ENCODE peak calls at places on chromosomes 12 and 14, in four cellular contexts. U is GM12878, J is HepG2, H is K562. Z is an unnamed sample. For H4K20me1, the result is how much of the 10 kb centered on the place peaks cover.

GRCh38 chr12:94644622-94645021 is 5.7 kb downstream of the TMCC3 start:
- DNase-seq in U (peak), J (no peak), H (no peak), Z (peak)

GRCh38 chr12:45989277-45989856 is 1.0 kb downstream of the SCAF11 start:
- DNase-seq in U (no peak), J (no peak), H (no peak), Z (no peak)

GRCh38 chr12:69688496-69689427 is 10.3 kb downstream of the BEST3 start:
- DNase-seq in U (no peak), J (peak), H (peak), Z (peak)

GRCh38 chr14:99450266-99450665 is 30.4 kb downstream of the SETD3 start:
- DNase-seq in U (no peak), J (no peak), H (no peak), Z (no peak)

GRCh38 chr14:101561145-101561896 is at the start of gene DIO3:
- DNase-seq in U (no peak), J (no peak), H (no peak), Z (no peak)

GRCh38 chr12:52650520-52651081 is 1.4 kb downstream of the KRT2 start:
- DNase-seq in U (no peak), J (no peak), H (no peak), Z (no peak)

GRCh38 chr12:62799126-62799736 is 135.7 kb downstream of the PPM1H start:
- DNase-seq in U (no peak), J (peak), H (peak), Z (peak)

GRCh38 chr14:100780246-100780645 is 45.7 kb upstream of the MEG3 start:
- DNase-seq in U (no peak), J (no peak), H (no peak), Z (no peak)

GRCh38 chr12:113403435-113404415 is at the start of gene SDS:
- DNase-seq in U (no peak), J (no peak), H (peak), Z (peak)

GRCh38 chr12:780750-781379 is 28.5 kb downstream of the WNK1 start:
- DNase-seq in U (no peak), J (no peak), H (no peak), Z (no peak)

GRCh38 chr14:34711169-34711568 is 3.2 kb downstream of the CFL2 start:
- DNase-seq in U (peak), J (no peak), H (no peak), Z (peak)

GRCh38 chr12:105067511-105068031 is 16.7 kb downstream of the ALDH1L2 start:
- DNase-seq in U (no peak), J (no peak), H (no peak), Z (no peak)

GRCh38 chr14:104121142-104121541 is 17.2 kb upstream of the KIF26A start:
- DNase-seq in U (no peak), J (no peak), H (no peak), Z (no peak)

GRCh38 chr12:5665615-5666014 is 233.7 kb downstream of the NTF3 start:
- DNase-seq in U (no peak), J (no peak), H (no peak), Z (no peak)

GRCh38 chr12:114864688-114865685 is 181.0 kb upstream of the TBX3 start:
- DNase-seq in U (no peak), J (no peak), H (no peak), Z (no peak)

GRCh38 chr14:35384386-35385041 is 20.0 kb downstream of the NFKBIA start:
- DNase-seq in U (no peak), J (peak), H (no peak), Z (peak)

GRCh38 chr12:95723693-95724384 is 66.7 kb downstream of the NTN4 start:
- DNase-seq in U (no peak), J (no peak), H (no peak), Z (no peak)

GRCh38 chr14:104393898-104394605 is 185.5 kb upstream of the C14orf180 start:
- DNase-seq in U (no peak), J (no peak), H (no peak), Z (peak)

GRCh38 chr12:55515696-55516095 is 23.5 kb downstream of the OR6C68 start:
- DNase-seq in U (no peak), J (peak), H (peak), Z (no peak)

GRCh38 chr14:24673534-24674203 is 39.7 kb upstream of the GZMB start:
- DNase-seq in U (peak), J (no peak), H (no peak), Z (no peak)

GRCh38 chr12:131851741-131852550 is 23.8 kb downstream of the MMP17 start:
- DNase-seq in U (no peak), J (no peak), H (no peak), Z (no peak)

GRCh38 chr12:22333186-22333745 is 1.2 kb downstream of the ST8SIA1 start:
- DNase-seq in U (no peak), J (no peak), H (no peak), Z (no peak)

DNA sequence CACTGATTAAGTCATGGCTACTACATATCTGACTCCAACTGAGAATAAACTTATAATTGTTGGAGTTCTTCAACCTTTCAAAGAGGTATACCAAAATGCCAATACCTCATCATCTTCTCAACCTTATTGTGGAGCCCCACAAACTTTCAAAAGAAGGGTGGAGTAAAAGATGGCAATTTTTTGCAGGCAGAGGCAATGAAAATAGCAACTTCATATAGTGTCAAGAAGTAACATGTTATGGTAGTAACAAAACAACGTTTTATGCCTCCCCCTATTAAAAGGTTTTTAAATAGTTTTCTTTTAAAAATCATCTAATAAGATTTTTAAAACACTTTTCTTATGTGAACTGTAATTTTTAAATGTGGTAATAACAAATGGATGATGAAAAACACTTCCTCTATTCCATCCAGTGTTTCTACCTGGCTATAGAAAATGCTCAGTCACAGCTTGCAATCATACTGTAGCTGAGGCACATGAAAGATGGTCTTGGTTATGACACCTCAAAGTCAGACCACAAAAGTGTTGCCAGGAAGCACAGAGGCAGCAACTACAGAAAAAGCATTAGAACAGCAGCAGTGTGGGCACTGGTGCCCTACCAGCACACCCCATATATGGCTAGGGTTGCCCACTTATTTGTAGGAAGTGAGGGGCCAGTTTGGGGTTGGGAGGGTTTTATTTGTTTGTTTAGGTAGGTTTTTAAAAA is 7.0 kb downstream of the PPP1R12A start:
- DNase-seq in U (peak), J (no peak), H (no peak), Z (no peak)
- TF ChIP-seq MYC in U (no peak), J (no peak), H (no peak), Z (no peak)

GRCh38 chr14:94310248-94310647 is 12.9 kb downstream of the SERPINA6 start:
- DNase-seq in U (no peak), J (no peak), H (no peak), Z (no peak)
- TF ChIP-seq CTCF in U (no peak), J (no peak), H (no peak), Z (no peak)

GRCh38 chr12:50589650-50590435 is 85.1 kb downstream of the DIP2B start:
- DNase-seq in U (no peak), J (no peak), H (no peak), Z (peak)
- H4K20me1 ChIP-seq in U (under half), J (under half), H (under half), Z (under half)

DNA sequence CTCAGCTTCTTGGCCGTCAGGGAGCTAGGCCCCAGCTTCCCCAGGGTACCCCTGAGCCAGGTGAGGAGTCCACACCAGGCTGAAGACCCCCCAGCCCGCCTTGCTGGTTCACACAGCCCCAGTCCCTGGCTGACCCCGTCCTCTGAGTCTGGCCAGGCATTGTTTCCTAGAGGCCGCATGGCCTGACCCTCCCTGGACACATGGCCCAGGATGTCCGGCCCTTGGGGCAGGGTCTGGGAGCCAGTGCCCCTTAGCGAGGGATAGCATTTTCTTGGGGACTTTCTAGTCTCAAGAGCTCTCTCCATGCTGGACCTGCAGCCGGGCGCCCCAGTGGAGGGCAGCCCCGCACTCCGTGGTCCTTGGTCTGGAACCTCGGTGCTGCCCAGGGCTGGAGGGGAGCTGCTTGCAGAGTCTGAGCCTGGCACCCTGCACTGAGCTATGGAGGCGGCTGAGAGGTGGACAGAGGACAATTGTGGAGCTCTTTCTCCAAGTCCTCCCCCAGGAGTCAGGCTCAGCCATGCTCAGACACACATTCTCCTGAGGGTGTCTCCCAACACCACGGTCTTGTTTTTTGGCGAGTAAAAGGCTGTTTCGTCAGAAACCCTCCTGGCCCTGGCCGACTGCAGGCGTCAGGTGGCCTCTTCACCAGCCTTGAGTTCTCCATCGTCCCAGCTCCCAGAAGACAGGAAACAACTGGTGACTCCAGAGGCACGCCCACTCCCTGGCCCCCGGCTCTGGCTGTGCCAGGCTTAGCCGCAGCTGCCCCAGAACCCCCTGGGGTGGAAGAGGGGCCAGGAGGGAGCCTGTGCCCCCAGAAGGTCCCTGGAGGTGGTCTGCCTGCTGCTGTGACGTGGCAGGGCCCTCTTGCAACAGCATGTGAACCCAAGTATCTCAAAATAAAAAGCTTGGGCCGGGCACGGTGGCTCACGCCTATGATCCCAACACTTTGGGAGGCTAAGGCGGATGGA is 17.6 kb upstream of the CRIP2 start:
- DNase-seq in U (no peak), J (no peak), H (no peak), Z (no peak)
- TF ChIP-seq MYC in U (no peak), J (no peak), H (no peak), Z (no peak)

GRCh38 chr12:121799842-121800693 is 3.7 kb upstream of the SETD1B start:
- DNase-seq in U (no peak), J (peak), H (peak), Z (peak)
- TF ChIP-seq CTCF in U (no peak), J (no peak), H (no peak), Z (no peak)

GRCh38 chr12:27104546-27104945 is 22.2 kb upstream of the C12orf71 start:
- DNase-seq in U (no peak), J (no peak), H (no peak), Z (no peak)
- H4K20me1 ChIP-seq in U (under half), J (under half), H (under half), Z (under half)

GRCh38 chr12:30970559-30971202 is 44.1 kb downstream of the TSPAN11 start:
- DNase-seq in U (no peak), J (no peak), H (no peak), Z (peak)
- TF ChIP-seq MYC in U (no peak), J (no peak), H (no peak), Z (no peak)

DNA sequence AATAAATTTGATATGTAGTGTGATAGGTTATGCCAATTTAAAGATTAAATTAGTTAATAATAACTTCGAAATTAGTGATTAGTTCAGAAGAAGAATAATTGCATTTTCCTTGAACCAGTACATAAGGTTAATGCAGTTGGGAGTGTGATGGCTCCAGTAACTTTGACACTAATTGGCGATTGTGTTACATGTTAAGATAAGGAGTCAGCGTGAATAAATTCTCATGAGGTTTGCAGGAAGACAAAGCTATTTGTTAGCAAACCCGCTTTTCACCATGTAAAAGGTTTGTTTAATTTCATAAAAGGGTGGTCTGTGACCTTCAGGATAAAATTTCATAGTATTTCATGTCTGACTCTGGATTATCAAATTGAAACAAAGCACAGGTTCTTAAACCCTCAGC is 1226.8 kb downstream of the SLC16A7 start:
- DNase-seq in U (no peak), J (no peak), H (no peak), Z (no peak)
- TF ChIP-seq CTCF in U (no peak), J (no peak), H (no peak), Z (no peak)

GRCh38 chr14:102781063-102781462 is 3.8 kb downstream of the TRAF3 start:
- DNase-seq in U (no peak), J (no peak), H (no peak), Z (no peak)
- H4K20me1 ChIP-seq in U (under half), J (under half), H (under half), Z (under half)

GRCh38 chr14:92039720-92040430 is at the start of gene TRIP11:
- DNase-seq in U (peak), J (peak), H (peak), Z (peak)

GRCh38 chr14:92039073-92039719 is 663 bp downstream of the TRIP11 start:
- DNase-seq in U (no peak), J (peak), H (peak), Z (peak)

GRCh38 chr14:92040431-92041040 is 677 bp upstream of the TRIP11 start:
- DNase-seq in U (peak), J (peak), H (peak), Z (peak)

GRCh38 chr14:92037989-92038388 is 1.9 kb downstream of the TRIP11 start:
- DNase-seq in U (no peak), J (no peak), H (no peak), Z (peak)

DNA sequence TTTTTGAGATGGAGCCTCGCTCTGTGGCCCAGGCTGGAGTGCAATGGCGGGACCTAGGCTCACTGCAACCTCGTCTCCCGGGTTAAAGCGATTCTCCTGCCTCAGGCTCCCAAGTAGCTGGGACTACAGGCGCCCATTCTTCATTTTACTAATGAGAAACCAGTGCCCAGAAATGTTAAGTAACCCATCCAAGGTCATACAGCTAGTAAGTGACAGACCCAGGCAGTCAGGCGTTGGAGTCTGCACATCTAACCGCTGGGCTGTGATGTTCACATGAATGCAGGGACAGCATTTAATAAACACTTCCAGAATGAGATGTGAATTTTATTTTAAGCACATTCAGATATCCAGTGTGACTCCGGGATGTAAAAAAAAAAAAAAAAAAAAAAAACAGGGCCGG is 1.3 kb upstream of the TRIP11 start:
- DNase-seq in U (no peak), J (no peak), H (no peak), Z (no peak)
- TF ChIP-seq MYC in U (no peak), J (no peak), H (no peak), Z (no peak)